ENCODE peak calls at places on chromosome 7, in eight cellular contexts. One of them, this sample, is unnamed.

GRCh38 chr7:106792233-106792926 is 72.7 kb upstream of the PIK3CG start:
- DNase-seq in transverse colon: no peak
- DNase-seq in nucleus accumbens: no peak
- DNase-seq in EL: peak
- DNase-seq in activated naive CD4-positive, alpha-beta T cell: no peak
- DNase-seq in ELF-1: no peak
- DNase-seq in activated CD4-positive, alpha-beta T cell treated with anti-CD3 and anti-CD28 coated beads, Interleukin-2, amount 50 U/mL, for 24 hours: no peak
- DNase-seq in NCI-H1417: no peak
- DNase-seq in this sample: no peak

GRCh38 chr7:32958046-32959025 is 1.1 kb downstream of the FKBP9 start:
- DNase-seq in nucleus accumbens: no peak
- DNase-seq in NCI-H1417: peak
- DNase-seq in EL: peak
- DNase-seq in ELF-1: peak
- DNase-seq in activated naive CD4-positive, alpha-beta T cell: no peak
- DNase-seq in activated CD4-positive, alpha-beta T cell treated with anti-CD3 and anti-CD28 coated beads, Interleukin-2, amount 50 U/mL, for 24 hours: no peak
- DNase-seq in transverse colon: peak
- DNase-seq in this sample: no peak

GRCh38 chr7:133781481-133782090 is 345.6 kb upstream of the LRGUK start:
- DNase-seq in transverse colon: no peak
- DNase-seq in EL: no peak
- DNase-seq in nucleus accumbens: no peak
- DNase-seq in activated CD4-positive, alpha-beta T cell treated with anti-CD3 and anti-CD28 coated beads, Interleukin-2, amount 50 U/mL, for 24 hours: no peak
- DNase-seq in activated naive CD4-positive, alpha-beta T cell: no peak
- DNase-seq in NCI-H1417: no peak
- DNase-seq in ELF-1: no peak
- DNase-seq in this sample: no peak

GRCh38 chr7:38681882-38682281 is 50.7 kb upstream of the AMPH start:
- DNase-seq in EL: no peak
- DNase-seq in nucleus accumbens: no peak
- DNase-seq in activated naive CD4-positive, alpha-beta T cell: no peak
- DNase-seq in activated CD4-positive, alpha-beta T cell treated with anti-CD3 and anti-CD28 coated beads, Interleukin-2, amount 50 U/mL, for 24 hours: no peak
- DNase-seq in NCI-H1417: peak
- DNase-seq in transverse colon: no peak
- DNase-seq in ELF-1: no peak
- DNase-seq in this sample: no peak

GRCh38 chr7:11458736-11459483 is 373.1 kb downstream of the THSD7A start:
- DNase-seq in EL: peak
- DNase-seq in ELF-1: no peak
- DNase-seq in nucleus accumbens: no peak
- DNase-seq in activated naive CD4-positive, alpha-beta T cell: no peak
- DNase-seq in activated CD4-positive, alpha-beta T cell treated with anti-CD3 and anti-CD28 coated beads, Interleukin-2, amount 50 U/mL, for 24 hours: no peak
- DNase-seq in transverse colon: no peak
- DNase-seq in NCI-H1417: no peak
- DNase-seq in this sample: no peak

GRCh38 chr7:100860702-100861615 is 6.2 kb upstream of the TRIP6 start:
- DNase-seq in nucleus accumbens: no peak
- DNase-seq in activated CD4-positive, alpha-beta T cell treated with anti-CD3 and anti-CD28 coated beads, Interleukin-2, amount 50 U/mL, for 24 hours: no peak
- DNase-seq in transverse colon: no peak
- DNase-seq in NCI-H1417: no peak
- DNase-seq in EL: no peak
- DNase-seq in ELF-1: no peak
- DNase-seq in activated naive CD4-positive, alpha-beta T cell: no peak
- DNase-seq in this sample: no peak

GRCh38 chr7:148079681-148080080 is 510.9 kb upstream of the C7orf33 start:
- DNase-seq in transverse colon: no peak
- DNase-seq in activated CD4-positive, alpha-beta T cell treated with anti-CD3 and anti-CD28 coated beads, Interleukin-2, amount 50 U/mL, for 24 hours: no peak
- DNase-seq in ELF-1: no peak
- DNase-seq in NCI-H1417: no peak
- DNase-seq in nucleus accumbens: no peak
- DNase-seq in activated naive CD4-positive, alpha-beta T cell: no peak
- DNase-seq in EL: no peak
- DNase-seq in this sample: no peak

GRCh38 chr7:93092757-93093370 is 24.9 kb downstream of the SAMD9 start:
- DNase-seq in transverse colon: no peak
- DNase-seq in nucleus accumbens: no peak
- DNase-seq in activated naive CD4-positive, alpha-beta T cell: no peak
- DNase-seq in EL: peak
- DNase-seq in ELF-1: peak
- DNase-seq in NCI-H1417: peak
- DNase-seq in activated CD4-positive, alpha-beta T cell treated with anti-CD3 and anti-CD28 coated beads, Interleukin-2, amount 50 U/mL, for 24 hours: no peak
- DNase-seq in this sample: no peak

GRCh38 chr7:94698275-94698674 is 42.3 kb upstream of the SGCE start:
- DNase-seq in activated naive CD4-positive, alpha-beta T cell: no peak
- DNase-seq in nucleus accumbens: no peak
- DNase-seq in NCI-H1417: no peak
- DNase-seq in activated CD4-positive, alpha-beta T cell treated with anti-CD3 and anti-CD28 coated beads, Interleukin-2, amount 50 U/mL, for 24 hours: no peak
- DNase-seq in EL: peak
- DNase-seq in transverse colon: no peak
- DNase-seq in ELF-1: no peak
- DNase-seq in this sample: no peak

GRCh38 chr7:28389504-28390385 is 22.6 kb upstream of the CREB5 start:
- DNase-seq in activated naive CD4-positive, alpha-beta T cell: no peak
- DNase-seq in NCI-H1417: peak
- DNase-seq in transverse colon: no peak
- DNase-seq in ELF-1: peak
- DNase-seq in activated CD4-positive, alpha-beta T cell treated with anti-CD3 and anti-CD28 coated beads, Interleukin-2, amount 50 U/mL, for 24 hours: no peak
- DNase-seq in nucleus accumbens: no peak
- DNase-seq in EL: peak
- DNase-seq in this sample: no peak

GRCh38 chr7:72444023-72444776 is 32.1 kb upstream of the CALN1 start:
- DNase-seq in activated naive CD4-positive, alpha-beta T cell: no peak
- DNase-seq in NCI-H1417: no peak
- DNase-seq in activated CD4-positive, alpha-beta T cell treated with anti-CD3 and anti-CD28 coated beads, Interleukin-2, amount 50 U/mL, for 24 hours: no peak
- DNase-seq in nucleus accumbens: no peak
- DNase-seq in transverse colon: no peak
- DNase-seq in ELF-1: no peak
- DNase-seq in EL: no peak
- DNase-seq in this sample: no peak